ENCODE peak calls at places on chromosomes 4 and X, in seven cellular contexts. P is cardiac muscle cell, M is heart right ventricle, E is ascending aorta, U is cardiac fibroblast, J is PC-3, S is HFF-Myc. I is an unnamed sample.

GRCh38 chrX:49257846-49258748 is 6.4 kb downstream of the FOXP3 start:
- DNase-seq in P (no peak), M (no peak), E (no peak), U (no peak), J (no peak), S (no peak), I (no peak)

GRCh38 chrX:38657562-38657961 is 96.2 kb downstream of the TSPAN7 start:
- DNase-seq in P (no peak), M (no peak), E (no peak), U (no peak), J (no peak), S (no peak), I (no peak)

GRCh38 chr4:112552668-112553067 is 36.7 kb upstream of the NEUROG2 start:
- DNase-seq in P (peak; percentile 20), M (no peak), E (no peak), U (peak; percentile 26), J (peak; percentile 60), S (peak; percentile 26), I (peak; percentile 44)

GRCh38 chrX:95367286-95367685 is 1317.4 kb upstream of the DIAPH2 start:
- DNase-seq in P (no peak), M (no peak), E (no peak), U (no peak), J (no peak), S (no peak), I (no peak)

GRCh38 chr4:104129243-104129642 is 365.5 kb downstream of the CXXC4 start:
- DNase-seq in P (no peak), M (no peak), E (no peak), U (no peak), J (no peak), S (no peak), I (no peak)

GRCh38 chr4:91621446-91621845 is 682.3 kb upstream of the GRID2 start:
- DNase-seq in P (no peak), M (no peak), E (no peak), U (no peak), J (peak; percentile 36), S (no peak), I (no peak)

GRCh38 chr4:56641494-56642051 is 39.5 kb downstream of the HOPX start:
- DNase-seq in P (peak; percentile 87), M (no peak), E (no peak), U (peak; percentile 82), J (peak; percentile 98), S (peak; percentile 69), I (peak; percentile 78)

GRCh38 chrX:46681849-46682248 is 77.1 kb downstream of the SLC9A7 start:
- DNase-seq in P (no peak), M (no peak), E (no peak), U (peak; percentile 5), J (no peak), S (no peak), I (no peak)

GRCh38 chr4:6939761-6940743 is 30.4 kb downstream of the TBC1D14 start:
- DNase-seq in P (no peak), M (no peak), E (no peak), U (no peak), J (no peak), S (no peak), I (no peak)

GRCh38 chr4:531076-531475 is 32.1 kb downstream of the PIGG start:
- DNase-seq in P (no peak), M (no peak), E (no peak), U (no peak), J (no peak), S (no peak), I (no peak)

GRCh38 chr4:152877868-152878267 is 58.3 kb upstream of the FHDC1 start:
- DNase-seq in P (no peak), M (no peak), E (no peak), U (no peak), J (no peak), S (no peak), I (no peak)

GRCh38 chr4:76430519-76431388 is 4.3 kb upstream of the SHROOM3 start:
- DNase-seq in P (peak; percentile 74), M (no peak), E (no peak), U (peak; percentile 75), J (peak; percentile 71), S (peak; percentile 37), I (no peak)

GRCh38 chr4:48025005-48025404 is 8.4 kb downstream of the NIPAL1 start:
- DNase-seq in P (peak; percentile 39), M (no peak), E (no peak), U (peak; percentile 19), J (no peak), S (no peak), I (no peak)

GRCh38 chrX:38249965-38250364 is 29.3 kb upstream of the SRPX start:
- DNase-seq in P (peak; percentile 57), M (no peak), E (no peak), U (peak; percentile 46), J (no peak), S (no peak), I (no peak)

GRCh38 chr4:99790796-99791617 is 25.6 kb upstream of the DAPP1 start:
- DNase-seq in P (no peak), M (no peak), E (no peak), U (peak; percentile 1), J (peak; percentile 49), S (no peak), I (no peak)

GRCh38 chr4:127604949-127605709 is 27.6 kb upstream of the INTU start:
- DNase-seq in P (peak; percentile 57), M (no peak), E (no peak), U (peak; percentile 64), J (peak; percentile 51), S (no peak), I (no peak)

GRCh38 chrX:4754878-4755604 is 1041.6 kb upstream of the PRKX start:
- DNase-seq in P (no peak), M (no peak), E (no peak), U (no peak), J (no peak), S (no peak), I (no peak)

GRCh38 chr4:42348247-42348646 is 49.0 kb upstream of the SHISA3 start:
- DNase-seq in P (no peak), M (no peak), E (no peak), U (no peak), J (no peak), S (no peak), I (no peak)

GRCh38 chrX:43345166-43345565 is 310.9 kb upstream of the MAOA start:
- DNase-seq in P (no peak), M (no peak), E (no peak), U (no peak), J (no peak), S (no peak), I (no peak)

GRCh38 chr4:67083496-67083895 is 461.8 kb downstream of the CENPC start:
- DNase-seq in P (no peak), M (no peak), E (no peak), U (no peak), J (no peak), S (no peak), I (no peak)

GRCh38 chr4:67082746-67083145 is 462.6 kb downstream of the CENPC start:
- DNase-seq in P (no peak), M (no peak), E (no peak), U (no peak), J (no peak), S (no peak), I (no peak)

GRCh38 chr4:67091668-67092067 is 453.6 kb downstream of the CENPC start:
- DNase-seq in P (no peak), M (no peak), E (no peak), U (no peak), J (no peak), S (no peak), I (no peak)

GRCh38 chr4:67084801-67085200 is 460.5 kb downstream of the CENPC start:
- DNase-seq in P (no peak), M (no peak), E (no peak), U (no peak), J (peak; percentile 29), S (no peak), I (no peak)

GRCh38 chr4:67087897-67088296 is 457.4 kb downstream of the CENPC start:
- DNase-seq in P (peak; percentile 45), M (peak; percentile 7), E (no peak), U (peak; percentile 4), J (peak; percentile 74), S (no peak), I (no peak)
- TF ChIP-seq CTCF in P (peak; percentile 54), M (peak; percentile 52), E (no peak), U (peak; percentile 43), J (peak; percentile 88), S (no peak), I (peak; percentile 82)

GRCh38 chr4:163702736-163703135 is 208.2 kb downstream of the TMA16 start:
- DNase-seq in P (no peak), M (no peak), E (no peak), U (no peak), J (no peak), S (no peak), I (no peak)
- H3K4me3 ChIP-seq in P (no peak overlapping the region), M (no peak overlapping the region), E (no peak overlapping the region), U (no peak overlapping the region), J (no peak overlapping the region), S (no peak overlapping the region), I (no peak overlapping the region)

DNA sequence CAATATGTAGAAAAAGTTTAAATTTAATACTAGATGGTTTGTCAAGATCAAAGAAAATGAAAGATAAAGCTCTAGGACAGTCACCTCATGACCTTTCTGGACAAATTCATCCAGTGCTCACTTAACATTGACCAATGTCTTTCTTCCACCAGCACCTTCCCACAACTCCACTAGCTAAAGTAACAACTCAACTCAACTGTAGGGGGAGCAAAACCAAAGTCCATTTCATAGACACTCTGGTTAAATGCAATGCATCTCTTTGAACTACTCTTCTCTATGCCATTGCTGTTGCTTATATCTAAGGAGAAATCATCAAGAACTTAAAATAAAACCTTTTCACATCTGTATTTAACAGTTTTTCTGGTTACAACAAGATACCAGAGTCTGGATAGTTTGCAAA is 25.1 kb downstream of the UGT2B4 start:
- DNase-seq in P (peak; percentile 2), M (no peak), E (no peak), U (no peak), J (no peak), S (no peak), I (no peak)
- TF ChIP-seq CTCF in P (no peak), M (no peak), E (no peak), U (no peak), J (peak; percentile 42), S (no peak), I (peak; percentile 39)

GRCh38 chrX:19683817-19684216 is 168.5 kb upstream of the MAP3K15 start:
- DNase-seq in P (no peak), M (no peak), E (no peak), U (no peak), J (no peak), S (no peak), I (no peak)
- H3K4me3 ChIP-seq in P (no peak overlapping the region), M (no peak overlapping the region), E (no peak overlapping the region), U (no peak overlapping the region), J (no peak overlapping the region), S (no peak overlapping the region), I (no peak overlapping the region)